ENCODE peak calls at places on chromosomes 11 and 22, in nine cellular contexts. U is tibial artery; C is adrenal gland; Y is upper lobe of left lung; D is AG04450; B is CD8-positive, alpha-beta memory T cell; V is lung; O is aorta; X is fibroblast of lung. Q is an unnamed sample.
A peak's percentile ranks its signal among the peaks of the same experiment; 100 is the strongest.

GRCh38 chr22:46638601-46639431 is 18.6 kb downstream of the GRAMD4 start:
- DNase-seq in C (peak; percentile 77), Y (no peak), O (no peak), V (no peak), D (no peak), U (no peak), X (peak; percentile 39), B (no peak), Q (peak; percentile 16)

GRCh38 chr22:23072035-23072910 is 2.0 kb downstream of the GNAZ start:
- DNase-seq in X (no peak), U (no peak), D (no peak), O (peak; percentile 57), V (no peak), B (no peak), Y (no peak), C (peak; percentile 13), Q (no peak)

GRCh38 chr11:115085461-115086220 is 407.3 kb downstream of the NXPE2 start:
- DNase-seq in V (no peak), C (no peak), Y (no peak), B (no peak), U (no peak), X (no peak), D (no peak), O (no peak), Q (no peak)

GRCh38 chr11:114472661-114473060 is 33.4 kb downstream of the REXO2 start:
- DNase-seq in Y (no peak), B (no peak), U (no peak), X (no peak), O (no peak), C (no peak), V (no peak), D (no peak), Q (no peak)

GRCh38 chr11:43825217-43825816 is 55.3 kb upstream of the ALKBH3 start:
- DNase-seq in O (no peak), U (no peak), V (no peak), C (no peak), X (peak; percentile 55), Y (no peak), B (no peak), D (no peak), Q (peak; percentile 27)

GRCh38 chr11:11661356-11662040 is 39.7 kb upstream of the GALNT18 start:
- DNase-seq in D (no peak), O (no peak), C (no peak), X (no peak), Y (no peak), U (no peak), B (no peak), V (no peak), Q (no peak)

GRCh38 chr11:2462986-2463765 is 18.4 kb downstream of the KCNQ1 start:
- DNase-seq in Y (peak; percentile 91), D (no peak), X (no peak), V (peak; percentile 86), B (no peak), C (peak; percentile 93), U (peak; percentile 70), O (no peak), Q (no peak)

GRCh38 chr11:23284626-23285025 is 424.4 kb upstream of the CCDC179 start:
- DNase-seq in D (peak; percentile 34), O (no peak), X (peak; percentile 72), C (no peak), B (no peak), Y (no peak), V (no peak), U (no peak), Q (no peak)

GRCh38 chr11:31805629-31806185 is 5.4 kb downstream of the PAX6 start:
- DNase-seq in V (no peak), Y (no peak), C (no peak), D (no peak), X (no peak), B (no peak), O (peak; percentile 54), U (no peak), Q (no peak)

GRCh38 chr11:31805037-31805628 is 6.0 kb downstream of the PAX6 start:
- DNase-seq in D (no peak), V (no peak), O (peak; percentile 64), C (no peak), X (no peak), Y (peak; percentile 73), B (no peak), U (no peak), Q (no peak)

GRCh38 chr11:31802990-31803812 is 7.9 kb downstream of the PAX6 start:
- DNase-seq in U (no peak), V (no peak), C (no peak), O (peak; percentile 52), D (no peak), X (no peak), Y (peak; percentile 15), B (no peak), Q (no peak)

GRCh38 chr11:31803813-31804438 is 7.2 kb downstream of the PAX6 start:
- DNase-seq in Y (no peak), X (no peak), O (peak; percentile 68), U (no peak), V (no peak), B (no peak), C (no peak), D (no peak), Q (no peak)

DNA sequence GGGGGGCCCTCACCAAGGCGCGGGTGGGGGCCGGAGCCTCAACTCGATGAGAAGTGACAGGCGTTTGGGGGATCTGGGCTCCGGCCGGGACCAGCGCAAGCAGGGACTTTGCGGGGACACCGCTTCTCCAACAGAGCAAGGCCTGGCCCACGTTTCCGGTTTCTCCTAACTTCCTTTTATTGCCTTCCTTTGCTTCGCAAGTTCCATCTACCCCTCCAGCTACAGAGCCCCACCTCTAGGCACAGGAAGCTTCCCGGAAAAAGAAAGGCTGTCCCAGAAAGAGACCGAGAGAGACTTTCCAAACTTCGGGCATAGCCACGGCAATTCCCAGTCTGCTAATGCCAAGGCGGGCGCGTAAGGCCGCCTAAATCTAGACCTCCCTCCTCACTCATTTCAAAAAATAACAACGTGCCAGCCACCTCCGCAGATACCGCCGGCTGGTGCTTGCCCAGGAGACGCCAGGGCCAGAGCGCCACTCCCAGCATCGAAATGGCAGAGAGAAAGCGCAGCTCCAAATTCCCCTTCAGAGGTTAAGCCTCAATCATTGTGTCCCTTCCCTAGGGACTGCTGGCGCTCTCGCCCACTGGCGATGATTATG is 6.6 kb downstream of the PAX6 start:
- DNase-seq in Y (peak; percentile 53), V (no peak), X (no peak), U (no peak), D (no peak), B (no peak), O (peak; percentile 57), C (no peak), Q (no peak)
- H3K4me3 ChIP-seq in Y (no peak overlapping the region), V (no peak overlapping the region), X (no peak overlapping the region), U (peak overlapping the region; percentile 14), D (no peak overlapping the region), B (peak overlapping the region; percentile 0), O (no peak overlapping the region), C (no peak overlapping the region), Q (no peak overlapping the region)

DNA sequence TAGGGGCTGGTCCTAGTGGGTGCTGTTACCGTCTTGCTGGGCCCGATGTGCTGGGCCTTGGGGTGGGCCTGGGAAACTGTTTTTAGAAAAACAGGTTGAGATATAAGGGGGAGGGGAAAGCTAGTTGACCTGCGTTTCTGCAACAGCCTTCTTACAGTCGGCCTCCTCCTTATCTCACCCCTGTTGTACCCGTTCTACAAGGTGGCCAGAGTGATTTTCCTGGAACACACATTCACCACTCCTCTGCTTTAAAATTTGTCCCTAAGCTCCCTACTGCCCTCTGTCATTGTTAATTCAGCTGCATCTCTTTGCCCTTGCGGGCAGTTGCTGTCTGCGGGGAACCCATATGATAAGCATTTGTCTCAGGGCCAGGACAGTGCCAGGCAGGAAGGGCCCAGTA is 113.9 kb downstream of the HIPK3 start:
- DNase-seq in O (no peak), Y (no peak), C (no peak), U (no peak), D (no peak), X (no peak), B (no peak), V (no peak), Q (no peak)
- H3K27ac ChIP-seq in O (no peak overlapping the region), Y (no peak overlapping the region), C (no peak overlapping the region), U (no peak overlapping the region), D (no peak overlapping the region), X (no peak overlapping the region), B (no peak overlapping the region), V (no peak overlapping the region), Q (peak overlapping the region; percentile 82)

GRCh38 chr11:68868221-68868620 is 26.5 kb upstream of the CPT1A start:
- DNase-seq in C (no peak), D (no peak), Y (no peak), V (no peak), U (no peak), X (no peak), O (no peak), B (no peak), Q (no peak)

GRCh38 chr11:68865241-68865640 is 23.5 kb upstream of the CPT1A start:
- DNase-seq in X (no peak), D (no peak), U (no peak), C (no peak), V (no peak), O (no peak), Y (no peak), B (no peak), Q (no peak)

GRCh38 chr11:68862426-68862825 is 20.7 kb upstream of the CPT1A start:
- DNase-seq in V (no peak), Y (no peak), C (no peak), B (no peak), D (no peak), X (no peak), U (no peak), O (no peak), Q (no peak)

GRCh38 chr11:68867067-68867466 is 25.4 kb upstream of the CPT1A start:
- DNase-seq in C (no peak), U (no peak), Y (peak; percentile 51), V (no peak), X (no peak), D (no peak), B (no peak), O (no peak), Q (no peak)

GRCh38 chr11:68863553-68864265 is 22.0 kb upstream of the CPT1A start:
- DNase-seq in D (no peak), V (no peak), Y (no peak), B (no peak), O (no peak), C (no peak), X (no peak), U (no peak), Q (no peak)
- H3K27me3 ChIP-seq in D (peaks cover 7% of the 10 kb centered on the region), V (no peaks in the 10 kb centered on the region), Y (no peaks in the 10 kb centered on the region), B (no peaks in the 10 kb centered on the region), O (no peaks in the 10 kb centered on the region), C (no peaks in the 10 kb centered on the region), X (peaks cover 6% of the 10 kb centered on the region), U (no peaks in the 10 kb centered on the region), Q (no peaks in the 10 kb centered on the region)

GRCh38 chr22:36136988-36137387 is 23.6 kb downstream of the APOL3 start:
- DNase-seq in D (no peak), Y (no peak), O (no peak), V (no peak), U (no peak), C (no peak), X (peak; percentile 46), B (no peak), Q (peak; percentile 21)

GRCh38 chr22:36131907-36132306 is 28.6 kb downstream of the APOL3 start:
- DNase-seq in B (no peak), O (peak; percentile 26), D (no peak), U (no peak), V (no peak), C (no peak), X (no peak), Y (no peak), Q (no peak)

GRCh38 chr22:36136475-36136874 is 24.1 kb downstream of the APOL3 start:
- DNase-seq in D (peak; percentile 30), V (no peak), U (no peak), Y (no peak), O (peak; percentile 64), B (no peak), X (peak; percentile 64), C (no peak), Q (peak; percentile 11)

GRCh38 chr22:36135306-36135705 is 25.2 kb downstream of the APOL3 start:
- DNase-seq in U (no peak), O (peak; percentile 47), C (no peak), Y (no peak), D (no peak), X (no peak), B (no peak), V (no peak), Q (no peak)

DNA sequence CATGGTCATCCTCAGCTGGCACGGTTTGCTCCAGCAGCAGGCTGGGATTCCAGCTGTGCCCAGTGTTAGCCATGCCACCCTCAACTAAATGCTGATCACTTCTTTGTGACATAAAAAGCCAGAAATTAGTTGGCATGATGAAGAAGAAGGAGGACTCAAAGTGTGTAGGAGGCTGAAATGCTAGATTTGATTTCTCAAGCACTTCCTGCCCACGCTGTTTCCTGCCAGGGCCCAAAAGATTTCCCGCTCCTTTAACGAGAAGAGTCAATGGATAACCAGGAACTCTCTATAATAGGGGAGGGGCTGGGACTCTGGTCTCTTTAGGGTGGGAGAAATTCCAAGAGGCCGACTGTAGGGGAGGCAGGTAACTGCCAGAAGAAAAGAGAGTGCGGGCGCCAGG is 26.4 kb downstream of the APOL3 start:
- DNase-seq in B (no peak), O (peak; percentile 9), V (no peak), D (no peak), C (no peak), Y (no peak), X (no peak), U (no peak), Q (no peak)
- H3K4me3 ChIP-seq in B (no peak overlapping the region), O (no peak overlapping the region), V (no peak overlapping the region), D (no peak overlapping the region), C (no peak overlapping the region), Y (no peak overlapping the region), X (no peak overlapping the region), U (no peak overlapping the region), Q (no peak overlapping the region)